ENCODE peak calls at places on chromosomes 7 and 10, in four cellular contexts. E, X, V and O are unnamed samples.

GRCh38 chr7:114598946-114599345 is 184.3 kb downstream of the FOXP2 start:
- DNase-seq in E (no peak), V (no peak), X (no peak), O (no peak)

GRCh38 chr7:7274782-7275181 is 92.4 kb downstream of the C1GALT1 start:
- DNase-seq in V (no peak), E (peak), X (no peak), O (no peak)

GRCh38 chr10:100740476-100741341 is 4.7 kb upstream of the PAX2 start:
- DNase-seq in V (no peak), E (no peak), X (no peak), O (no peak)

GRCh38 chr7:106466867-106467266 is 182.1 kb upstream of the NAMPT start:
- DNase-seq in X (no peak), V (no peak), E (no peak), O (no peak)

GRCh38 chr7:96949766-96950165 is 55.6 kb upstream of the DLX6 start:
- DNase-seq in E (no peak), X (no peak), V (no peak), O (no peak)

GRCh38 chr7:116588641-116589594 is 64.1 kb downstream of the CAV1 start:
- DNase-seq in X (no peak), V (peak), E (peak), O (no peak)

GRCh38 chr7:45957721-45958120 is 36.6 kb upstream of the IGFBP3 start:
- DNase-seq in X (no peak), V (no peak), E (no peak), O (no peak)

GRCh38 chr10:30455816-30456215 is 21.8 kb downstream of the MAP3K8 start:
- DNase-seq in E (no peak), V (no peak), X (no peak), O (no peak)

GRCh38 chr7:10038351-10038750 is 935.3 kb upstream of the PHF14 start:
- DNase-seq in V (no peak), E (no peak), X (no peak), O (no peak)

GRCh38 chr7:9250876-9251275 is 817.5 kb downstream of the NXPH1 start:
- DNase-seq in X (no peak), V (no peak), E (no peak), O (no peak)

GRCh38 chr7:20198295-20198694 is 18.9 kb downstream of the MACC1 start:
- DNase-seq in E (no peak), X (no peak), V (no peak), O (no peak)

GRCh38 chr7:20200361-20200760 is 16.8 kb downstream of the MACC1 start:
- DNase-seq in E (no peak), V (no peak), X (no peak), O (no peak)

GRCh38 chr7:20197125-20197524 is 20.1 kb downstream of the MACC1 start:
- DNase-seq in E (peak), V (no peak), X (no peak), O (no peak)

GRCh38 chr7:20199015-20199737 is 18.0 kb downstream of the MACC1 start:
- DNase-seq in X (peak), E (peak), V (no peak), O (peak)

DNA sequence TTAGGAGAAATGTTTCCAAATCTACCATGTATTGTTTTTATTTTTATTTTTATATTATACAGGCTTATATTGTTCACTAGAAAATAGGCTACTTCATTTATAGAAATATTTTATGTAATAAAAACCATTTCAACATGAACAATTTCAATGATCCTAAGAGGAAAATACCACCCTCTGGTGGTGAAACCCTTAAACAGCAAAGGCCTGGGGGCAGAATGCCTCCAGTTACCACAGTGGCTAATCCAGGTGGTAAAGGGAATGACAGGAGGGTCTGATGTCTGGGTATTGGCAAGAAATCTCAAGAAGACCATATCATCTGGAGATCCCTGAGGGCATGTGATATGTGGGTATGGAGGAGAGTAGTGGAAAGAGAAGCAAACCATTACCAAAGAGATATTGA is 19.3 kb downstream of the MACC1 start:
- DNase-seq in V (no peak), X (no peak), E (no peak), O (no peak)
- TF ChIP-seq CTCF in V (no peak), X (no peak), E (peak), O (no peak)

DNA sequence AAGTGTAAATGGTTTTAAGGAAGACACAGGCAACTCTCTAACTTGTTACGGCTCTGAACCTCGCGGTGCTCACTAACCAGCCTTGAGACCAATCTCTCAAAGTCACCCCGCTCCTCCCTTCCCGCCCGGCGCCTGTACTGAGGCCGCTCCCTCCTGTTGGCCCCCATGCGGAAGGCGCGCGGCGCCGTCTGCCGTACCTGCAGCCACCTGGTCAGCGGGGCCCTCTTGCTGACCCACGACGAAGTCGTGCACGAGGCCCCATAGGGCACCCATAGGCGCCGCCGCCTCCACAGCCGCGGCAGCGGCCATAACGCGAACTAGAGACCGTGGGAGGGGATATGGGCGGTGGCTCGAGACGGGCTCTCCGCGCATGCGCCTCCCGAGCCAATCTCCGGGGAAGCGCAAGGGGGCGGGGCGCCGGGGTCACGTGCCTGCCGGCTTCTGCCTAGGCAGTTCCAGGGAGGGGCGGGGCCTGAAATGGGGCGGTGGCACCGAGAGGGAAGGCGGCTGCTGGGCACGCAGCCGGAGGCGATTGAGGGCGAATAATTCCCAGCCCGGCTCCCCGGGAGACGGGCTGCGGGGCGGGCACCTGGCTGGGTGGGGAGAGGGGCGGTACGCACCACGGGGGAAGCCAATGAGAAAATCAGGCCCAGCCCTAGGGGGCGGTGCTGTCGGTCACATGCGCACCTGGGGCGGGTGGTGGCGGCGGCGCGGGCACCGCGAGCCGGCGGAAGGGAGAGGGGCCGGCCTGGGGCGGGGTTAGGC is at the start of gene MMS19:
- DNase-seq in X (peak), V (peak), E (peak), O (peak)
- TF ChIP-seq POLR2A in X (peak), V (peak), E (peak), O (no peak)

GRCh38 chr10:70442332-70442988 is 979 bp upstream of the NODAL start:
- DNase-seq in V (no peak), X (no peak), E (no peak), O (no peak)
- H3K27ac ChIP-seq in V (no peak), X (no peak), E (no peak), O (no peak)

GRCh38 chr7:132180481-132180880 is 395.8 kb downstream of the PLXNA4 start:
- DNase-seq in E (no peak), X (no peak), V (no peak), O (no peak)

GRCh38 chr7:132182992-132183391 is 393.3 kb downstream of the PLXNA4 start:
- DNase-seq in X (no peak), V (no peak), E (no peak), O (no peak)

GRCh38 chr7:132183822-132184380 is 392.4 kb downstream of the PLXNA4 start:
- DNase-seq in X (no peak), E (no peak), V (no peak), O (no peak)

GRCh38 chr7:132181371-132181770 is 394.9 kb downstream of the PLXNA4 start:
- DNase-seq in X (no peak), V (no peak), E (no peak), O (no peak)

DNA sequence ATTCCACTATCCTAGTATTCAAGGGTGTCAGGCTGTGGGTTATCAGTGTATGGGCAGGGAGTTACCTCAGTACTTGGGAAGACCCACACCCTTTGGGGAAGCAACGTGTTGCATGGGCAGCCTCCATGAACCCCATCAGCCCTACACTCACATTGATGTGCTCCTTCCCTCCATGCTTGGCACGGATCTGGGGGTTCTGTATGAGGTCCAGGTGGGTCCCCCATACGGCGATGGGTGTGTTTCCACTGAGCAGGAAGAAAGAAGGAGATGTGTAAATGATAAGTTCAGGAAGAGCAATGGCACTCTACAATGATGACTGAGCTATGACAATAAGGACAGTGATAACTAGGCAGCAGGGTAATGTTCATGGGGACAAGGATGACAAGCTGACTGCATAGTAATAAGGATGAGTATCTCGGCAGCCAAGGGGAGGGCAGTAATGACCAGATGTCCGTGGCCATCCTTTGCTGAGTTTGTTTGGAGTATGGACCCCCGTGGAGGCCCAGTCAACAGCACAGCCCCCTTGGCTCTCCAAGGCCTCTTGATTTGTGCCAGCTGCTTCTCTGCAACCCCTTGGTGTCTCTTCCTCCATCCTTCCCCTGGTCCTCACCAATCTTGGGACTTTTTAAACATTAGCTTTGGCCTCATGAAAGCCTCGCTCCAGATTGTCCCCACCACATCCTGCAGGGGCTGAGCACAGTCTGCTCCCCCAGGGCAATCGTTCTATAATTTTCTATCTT is 394.2 kb downstream of the PLXNA4 start:
- DNase-seq in E (no peak), V (no peak), X (no peak), O (no peak)
- TF ChIP-seq CTCF in E (no peak), V (no peak), X (no peak), O (no peak)

DNA sequence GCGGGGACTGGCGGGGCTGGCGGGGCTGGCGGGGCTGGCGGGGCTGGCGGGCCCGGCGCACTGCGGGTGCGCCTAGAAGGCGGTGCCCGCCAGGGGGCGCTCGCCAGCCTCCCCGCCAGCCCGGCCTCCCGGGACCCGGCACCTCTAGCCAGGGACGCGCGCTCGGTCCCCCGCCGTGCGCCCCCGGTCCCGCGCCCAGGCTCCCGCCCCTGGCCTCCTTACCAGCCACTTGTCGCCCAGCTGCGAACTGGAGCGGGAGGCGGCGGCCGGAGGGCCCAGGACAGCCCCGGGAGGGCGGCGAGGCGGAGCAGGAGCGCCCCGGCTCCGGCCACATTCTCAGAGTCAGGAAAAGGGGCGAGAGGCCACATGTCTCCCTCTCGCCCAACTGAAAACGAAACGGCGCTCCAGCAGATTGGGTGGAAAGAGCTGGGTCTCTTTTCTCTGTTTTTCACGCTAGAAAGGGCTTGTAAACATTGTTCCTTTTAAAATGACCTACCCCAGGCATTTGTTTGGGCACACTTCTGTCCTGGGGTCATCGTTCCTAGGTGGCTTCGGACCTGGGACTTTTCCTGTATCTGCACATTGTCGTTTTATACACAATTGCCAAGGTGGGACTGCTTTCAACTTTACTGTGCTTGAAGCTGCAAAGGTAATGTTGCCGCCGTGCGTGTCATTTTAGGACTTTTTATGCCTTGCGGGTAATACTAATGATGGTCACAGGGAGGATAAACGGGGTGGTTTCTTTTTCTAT is 378 bp upstream of the PRKCQ start:
- DNase-seq in X (peak), V (peak), E (peak), O (peak)
- TF ChIP-seq POLR2A in X (peak), V (peak), E (no peak), O (no peak)